ENCODE peak calls at places on chromosome 21, in eight cellular contexts. U is breast epithelium, W is gastrocnemius medialis, H is kidney, V is psoas muscle, F is endothelial cell of umbilical vein, D is SJSA1, L is PC-3. G is an unnamed sample. For H3K4me1, the result is how much of the 10 kb centered on the place peaks cover.

GRCh38 chr21:36784942-36785341 is 86.0 kb downstream of the SIM2 start:
- DNase-seq in U (no peak), W (no peak), H (no peak), V (no peak), F (no peak), D (no peak), L (no peak), G (peak)

GRCh38 chr21:28436286-28436932 is 556.3 kb downstream of the LTN1 start:
- DNase-seq in U (no peak), W (no peak), H (no peak), V (no peak), F (peak), D (no peak), L (peak), G (no peak)

GRCh38 chr21:27806261-27806660 is 839.4 kb upstream of the ADAMTS5 start:
- DNase-seq in U (no peak), W (no peak), H (no peak), V (no peak), F (no peak), D (no peak), L (no peak), G (no peak)

GRCh38 chr21:25568230-25568629 is 39.1 kb downstream of the MRPL39 start:
- DNase-seq in U (no peak), W (no peak), H (peak), V (no peak), F (peak), D (no peak), L (no peak), G (peak)

GRCh38 chr21:16419188-16419874 is 689.5 kb downstream of the USP25 start:
- DNase-seq in U (peak), W (peak), H (peak), V (peak), F (peak), D (peak), L (no peak), G (peak)

GRCh38 chr21:45290948-45291612 is 3.4 kb upstream of the POFUT2 start:
- DNase-seq in U (no peak), W (no peak), H (no peak), V (no peak), F (no peak), D (peak), L (peak), G (peak)

GRCh38 chr21:45575993-45576837 is 34.0 kb upstream of the SLC19A1 start:
- DNase-seq in U (no peak), W (no peak), H (peak), V (no peak), F (no peak), D (no peak), L (no peak), G (peak)

GRCh38 chr21:35926003-35926541 is 134.3 kb downstream of the SETD4 start:
- DNase-seq in U (no peak), W (no peak), H (no peak), V (no peak), F (no peak), D (no peak), L (no peak), G (no peak)

GRCh38 chr21:40658237-40658636 is 188.7 kb downstream of the DSCAM start:
- DNase-seq in U (no peak), W (no peak), H (no peak), V (no peak), F (no peak), D (no peak), L (no peak), G (no peak)

GRCh38 chr21:28445081-28445830 is 547.4 kb downstream of the LTN1 start:
- DNase-seq in U (no peak), W (no peak), H (no peak), V (no peak), F (no peak), D (no peak), L (peak), G (no peak)

GRCh38 chr21:46619846-46620245 is 15.0 kb upstream of the S100B start:
- DNase-seq in U (no peak), W (no peak), H (no peak), V (no peak), F (no peak), D (peak), L (no peak), G (no peak)

GRCh38 chr21:36344931-36345330 is 24.9 kb downstream of the MORC3 start:
- DNase-seq in U (no peak), W (no peak), H (no peak), V (no peak), F (no peak), D (no peak), L (no peak), G (no peak)

GRCh38 chr21:26949830-26950229 is 17.1 kb downstream of the ADAMTS5 start:
- DNase-seq in U (no peak), W (no peak), H (no peak), V (no peak), F (no peak), D (no peak), L (no peak), G (no peak)

GRCh38 chr21:16116798-16117197 is 387.0 kb downstream of the USP25 start:
- DNase-seq in U (no peak), W (no peak), H (no peak), V (no peak), F (peak), D (no peak), L (peak), G (no peak)

GRCh38 chr21:24375201-24375600 is 1232.1 kb downstream of the MRPL39 start:
- DNase-seq in U (no peak), W (no peak), H (no peak), V (no peak), F (no peak), D (no peak), L (no peak), G (no peak)

GRCh38 chr21:46438241-46438640 is 20.4 kb upstream of the DIP2A start:
- DNase-seq in U (no peak), W (no peak), H (no peak), V (no peak), F (no peak), D (no peak), L (no peak), G (no peak)

GRCh38 chr21:45258476-45258875 is 29.2 kb downstream of the POFUT2 start:
- DNase-seq in U (peak), W (no peak), H (peak), V (no peak), F (no peak), D (peak), L (no peak), G (peak)

GRCh38 chr21:37974081-37974480 is 57.8 kb upstream of the KCNJ6 start:
- DNase-seq in U (no peak), W (no peak), H (no peak), V (no peak), F (no peak), D (no peak), L (peak), G (no peak)

GRCh38 chr21:15552914-15553491 is 176.8 kb upstream of the USP25 start:
- DNase-seq in U (no peak), W (no peak), H (no peak), V (no peak), F (no peak), D (no peak), L (peak), G (no peak)

GRCh38 chr21:45539046-45539795 is 3.0 kb downstream of the SLC19A1 start:
- DNase-seq in U (no peak), W (no peak), H (peak), V (no peak), F (no peak), D (no peak), L (no peak), G (no peak)

GRCh38 chr21:45894107-45894810 is 87.3 kb upstream of the COL6A1 start:
- DNase-seq in U (no peak), W (no peak), H (no peak), V (peak), F (no peak), D (no peak), L (peak), G (peak)

GRCh38 chr21:17488620-17489019 is 24.2 kb upstream of the CXADR start:
- DNase-seq in U (no peak), W (no peak), H (no peak), V (no peak), F (no peak), D (no peak), L (no peak), G (no peak)

GRCh38 chr21:45327458-45328197 is 39.9 kb upstream of the POFUT2 start:
- DNase-seq in U (no peak), W (no peak), H (peak), V (no peak), F (no peak), D (no peak), L (no peak), G (peak)

GRCh38 chr21:36790616-36791015 is 91.7 kb downstream of the SIM2 start:
- DNase-seq in U (no peak), W (no peak), H (no peak), V (no peak), F (no peak), D (no peak), L (no peak), G (no peak)

GRCh38 chr21:26153758-26154157 is 16.8 kb downstream of the APP start:
- DNase-seq in U (no peak), W (no peak), H (no peak), V (no peak), F (no peak), D (no peak), L (no peak), G (no peak)

GRCh38 chr21:16891821-16892220 is 621.0 kb upstream of the CXADR start:
- DNase-seq in U (peak), W (no peak), H (no peak), V (no peak), F (peak), D (peak), L (no peak), G (no peak)

GRCh38 chr21:45386728-45387371 is 18.1 kb upstream of the COL18A1 start:
- DNase-seq in U (peak), W (peak), H (peak), V (peak), F (peak), D (peak), L (peak), G (peak)

GRCh38 chr21:20527691-20528090 is 470.5 kb upstream of the NCAM2 start:
- DNase-seq in U (no peak), W (no peak), H (no peak), V (no peak), F (no peak), D (no peak), L (no peak), G (no peak)

GRCh38 chr21:33244781-33245105 is 15.0 kb downstream of the IFNAR2 start:
- DNase-seq in U (no peak), W (no peak), H (no peak), V (no peak), F (no peak), D (no peak), L (no peak), G (no peak)

GRCh38 chr21:33241846-33242245 is 12.1 kb downstream of the IFNAR2 start:
- DNase-seq in U (no peak), W (no peak), H (no peak), V (no peak), F (no peak), D (no peak), L (no peak), G (no peak)

GRCh38 chr21:33246506-33246905 is 16.8 kb downstream of the IFNAR2 start:
- DNase-seq in U (no peak), W (no peak), H (no peak), V (no peak), F (no peak), D (no peak), L (no peak), G (no peak)

GRCh38 chr21:33245289-33245918 is 15.7 kb downstream of the IFNAR2 start:
- DNase-seq in U (no peak), W (no peak), H (no peak), V (no peak), F (no peak), D (no peak), L (no peak), G (no peak)

GRCh38 chr21:33244082-33244780 is 14.5 kb downstream of the IFNAR2 start:
- DNase-seq in U (no peak), W (no peak), H (no peak), V (no peak), F (no peak), D (no peak), L (no peak), G (no peak)
- H3K4me1 ChIP-seq in U (under half), W (under half), H (under half), V (under half), F (under half), D (under half), L (under half), G (under half)

DNA sequence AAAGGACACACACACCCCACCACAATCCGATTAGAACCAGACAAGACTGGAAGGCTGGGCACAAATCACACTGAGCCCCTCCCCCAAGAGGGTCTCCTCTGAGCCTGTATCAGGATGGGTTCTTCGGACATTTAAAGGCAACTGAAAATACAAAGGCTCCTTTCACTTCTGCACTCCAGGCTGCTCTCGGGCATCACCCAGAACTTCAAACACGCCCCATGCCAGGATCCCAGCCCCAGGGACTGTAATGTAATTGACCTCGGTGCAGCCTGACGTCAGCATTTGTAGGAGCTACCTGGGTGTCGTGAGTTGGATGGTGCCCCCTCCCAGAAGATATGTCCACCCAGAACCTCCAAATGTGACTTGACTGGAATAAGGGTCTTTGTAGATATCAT is 95.3 kb downstream of the PSMG1 start:
- DNase-seq in U (no peak), W (no peak), H (no peak), V (no peak), F (no peak), D (no peak), L (no peak), G (no peak)
- H3K4me1 ChIP-seq in U (under half), W (under half), H (under half), V (under half), F (under half), D (under half), L (under half), G (under half)

GRCh38 chr21:44019568-44019958 is 7.5 kb downstream of the TRAPPC10 start:
- DNase-seq in U (no peak), W (no peak), H (no peak), V (no peak), F (no peak), D (no peak), L (no peak), G (no peak)

GRCh38 chr21:44018813-44019567 is 6.9 kb downstream of the TRAPPC10 start:
- DNase-seq in U (no peak), W (no peak), H (no peak), V (no peak), F (no peak), D (no peak), L (no peak), G (no peak)

GRCh38 chr21:44020551-44020950 is 8.4 kb downstream of the TRAPPC10 start:
- DNase-seq in U (no peak), W (no peak), H (no peak), V (no peak), F (no peak), D (no peak), L (no peak), G (no peak)

GRCh38 chr21:44018127-44018526 is 6.0 kb downstream of the TRAPPC10 start:
- DNase-seq in U (no peak), W (no peak), H (no peak), V (no peak), F (no peak), D (no peak), L (no peak), G (no peak)

GRCh38 chr21:44017601-44018000 is 5.5 kb downstream of the TRAPPC10 start:
- DNase-seq in U (no peak), W (no peak), H (no peak), V (no peak), F (no peak), D (no peak), L (no peak), G (no peak)
- H3K4me1 ChIP-seq in U (under half), W (half or more), H (under half), V (half or more), F (under half), D (under half), L (under half), G (under half)

GRCh38 chr21:34861302-34861701 is 187.8 kb downstream of the RUNX1 start:
- DNase-seq in U (no peak), W (no peak), H (no peak), V (no peak), F (no peak), D (peak), L (no peak), G (no peak)
- H3K4me1 ChIP-seq in U (under half), W (under half), H (under half), V (under half), F (under half), D (under half), L (under half), G (under half)

GRCh38 chr21:31713115-31713514 is 18.8 kb downstream of the SCAF4 start:
- DNase-seq in U (no peak), W (no peak), H (no peak), V (no peak), F (no peak), D (no peak), L (no peak), G (no peak)
- H3K4me1 ChIP-seq in U (under half), W (under half), H (under half), V (half or more), F (under half), D (half or more), L (under half), G (under half)

DNA sequence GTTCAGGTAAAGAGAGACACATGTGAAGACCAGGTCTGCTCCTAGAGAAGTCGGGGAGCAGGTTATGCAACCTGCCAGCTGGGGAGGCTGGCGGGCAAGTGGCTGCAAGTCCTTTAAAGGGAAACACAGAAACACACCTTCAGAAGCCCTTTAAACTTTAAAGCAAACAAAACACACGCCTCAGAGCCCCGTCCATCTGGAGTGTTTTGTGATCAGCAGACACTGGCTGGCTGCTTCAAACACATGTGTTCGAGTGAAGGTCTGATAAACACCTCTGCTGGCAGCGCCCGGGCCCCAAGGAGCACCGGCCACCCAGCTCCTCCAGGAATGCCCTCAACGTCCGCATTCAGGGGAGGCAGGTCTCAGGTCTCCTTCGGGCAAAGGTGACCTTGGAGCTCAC is 15.2 kb downstream of the RIPK4 start:
- DNase-seq in U (peak), W (no peak), H (peak), V (no peak), F (no peak), D (no peak), L (peak), G (no peak)
- H3K4me1 ChIP-seq in U (under half), W (under half), H (under half), V (under half), F (under half), D (under half), L (half or more), G (under half)

G was measured in right cardiac atrium.